ENCODE peak calls at places on chromosome 4, in seven cellular contexts. Y, G, E, O, J, R and N are unnamed samples.
A peak's percentile ranks its signal among the peaks of the same experiment; 100 is the strongest.

GRCh38 chr4:663438-664428 is 10.3 kb downstream of the ATP5ME start:
- DNase-seq in Y (peak; percentile 95), G (no peak), E (no peak), O (no peak), J (no peak), R (no peak), N (peak; percentile 91)

GRCh38 chr4:4408576-4409335 is 21.9 kb downstream of the NSG1 start:
- DNase-seq in Y (no peak), G (no peak), E (no peak), O (no peak), J (no peak), R (no peak), N (no peak)

GRCh38 chr4:183469936-183470335 is 25.5 kb downstream of the CDKN2AIP start:
- DNase-seq in Y (no peak), G (no peak), E (no peak), O (no peak), J (no peak), R (no peak), N (no peak)

GRCh38 chr4:10403633-10404445 is 53.4 kb downstream of the ZNF518B start:
- DNase-seq in Y (peak; percentile 16), G (peak; percentile 29), E (no peak), O (peak; percentile 33), J (no peak), R (no peak), N (no peak)

GRCh38 chr4:148007303-148007702 is 275.4 kb downstream of the ARHGAP10 start:
- DNase-seq in Y (no peak), G (no peak), E (no peak), O (peak; percentile 12), J (no peak), R (no peak), N (no peak)

GRCh38 chr4:158624889-158625478 is 46.7 kb downstream of the C4orf46 start:
- DNase-seq in Y (peak; percentile 32), G (peak; percentile 53), E (no peak), O (peak; percentile 48), J (peak; percentile 11), R (no peak), N (peak; percentile 15)

GRCh38 chr4:36285784-36286480 is 4.5 kb downstream of the DTHD1 start:
- DNase-seq in Y (no peak), G (no peak), E (peak; percentile 27), O (no peak), J (peak; percentile 93), R (no peak), N (peak; percentile 15)

GRCh38 chr4:169397762-169398161 is 127.0 kb upstream of the SH3RF1 start:
- DNase-seq in Y (no peak), G (no peak), E (no peak), O (no peak), J (no peak), R (no peak), N (no peak)

GRCh38 chr4:115249808-115250207 is 136.4 kb upstream of the NDST4 start:
- DNase-seq in Y (no peak), G (no peak), E (no peak), O (no peak), J (no peak), R (no peak), N (no peak)

GRCh38 chr4:41647368-41647767 is 101.2 kb downstream of the PHOX2B start:
- DNase-seq in Y (no peak), G (no peak), E (no peak), O (no peak), J (no peak), R (no peak), N (no peak)

GRCh38 chr4:54085284-54085683 is 14.7 kb upstream of the GSX2 start:
- DNase-seq in Y (no peak), G (peak; percentile 91), E (no peak), O (no peak), J (no peak), R (no peak), N (no peak)

GRCh38 chr4:10808591-10808990 is 124.0 kb upstream of the CLNK start:
- DNase-seq in Y (no peak), G (no peak), E (no peak), O (no peak), J (no peak), R (no peak), N (no peak)

GRCh38 chr4:168877779-168878491 is 132.1 kb downstream of the CBR4 start:
- DNase-seq in Y (peak; percentile 63), G (no peak), E (peak; percentile 28), O (no peak), J (no peak), R (peak; percentile 75), N (no peak)

GRCh38 chr4:89268572-89269180 is 38.9 kb downstream of the GPRIN3 start:
- DNase-seq in Y (no peak), G (no peak), E (no peak), O (no peak), J (no peak), R (no peak), N (no peak)

GRCh38 chr4:1194028-1194900 is 21.9 kb upstream of the SPON2 start:
- DNase-seq in Y (peak; percentile 87), G (no peak), E (peak; percentile 29), O (no peak), J (no peak), R (peak; percentile 52), N (peak; percentile 25)

GRCh38 chr4:32341342-32341741 is 1621.2 kb downstream of the PCDH7 start:
- DNase-seq in Y (no peak), G (no peak), E (no peak), O (no peak), J (no peak), R (no peak), N (no peak)

DNA sequence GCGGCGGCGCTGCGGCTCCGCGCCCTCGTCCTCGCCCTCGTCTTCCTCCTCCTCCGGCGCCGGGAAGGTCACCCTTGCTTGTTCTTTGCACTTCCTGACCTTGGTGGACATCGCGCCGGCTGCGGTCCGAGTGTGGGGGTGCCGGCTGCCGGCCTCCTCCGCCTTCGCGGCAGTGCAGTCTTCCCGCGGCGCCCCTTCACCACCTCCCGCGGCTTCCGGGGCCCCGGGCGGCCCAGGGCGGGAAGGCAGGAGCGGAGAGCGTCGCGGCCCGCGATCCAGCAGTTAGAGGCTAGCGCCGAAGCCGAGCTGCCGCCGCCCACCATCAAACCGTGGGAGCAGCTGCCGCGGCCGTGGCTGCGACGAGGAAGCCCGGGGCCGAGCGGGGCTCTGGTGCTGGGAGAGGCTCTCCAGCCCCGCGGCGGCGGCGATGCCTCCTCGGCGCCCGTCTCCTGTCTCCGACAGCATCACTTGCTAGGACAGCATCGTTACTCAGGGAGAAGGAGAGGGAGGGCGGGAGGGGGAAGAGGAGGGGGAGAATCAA is at the start of gene TRPC3:
- DNase-seq in Y (peak; percentile 69), G (no peak), E (no peak), O (peak; percentile 45), J (no peak), R (peak; percentile 72), N (peak; percentile 30)
- TF ChIP-seq TAF1 in Y (no peak), G (no peak), E (no peak), O (no peak), J (no peak), R (no peak), N (no peak)

GRCh38 chr4:20480161-20480947 is 219.9 kb upstream of the PACRGL start:
- DNase-seq in Y (peak; percentile 9), G (no peak), E (no peak), O (no peak), J (no peak), R (no peak), N (no peak)

GRCh38 chr4:20486433-20486832 is 213.8 kb upstream of the PACRGL start:
- DNase-seq in Y (no peak), G (no peak), E (no peak), O (no peak), J (no peak), R (no peak), N (no peak)

GRCh38 chr4:20487852-20488251 is 212.4 kb upstream of the PACRGL start:
- DNase-seq in Y (no peak), G (no peak), E (no peak), O (no peak), J (no peak), R (no peak), N (no peak)

GRCh38 chr4:20487446-20487845 is 212.8 kb upstream of the PACRGL start:
- DNase-seq in Y (no peak), G (no peak), E (no peak), O (no peak), J (no peak), R (no peak), N (no peak)

GRCh38 chr4:20483416-20483815 is 216.8 kb upstream of the PACRGL start:
- DNase-seq in Y (no peak), G (no peak), E (no peak), O (no peak), J (no peak), R (no peak), N (no peak)
- TF ChIP-seq TAF1 in Y (no peak), G (no peak), E (no peak), O (no peak), J (no peak), R (no peak), N (no peak)

GRCh38 chr4:7699825-7700224 is 239.8 kb downstream of the AFAP1 start:
- DNase-seq in Y (no peak), G (no peak), E (no peak), O (no peak), J (no peak), R (no peak), N (no peak)

GRCh38 chr4:7697821-7698220 is 241.8 kb downstream of the AFAP1 start:
- DNase-seq in Y (no peak), G (no peak), E (no peak), O (no peak), J (no peak), R (no peak), N (no peak)

GRCh38 chr4:7697326-7697725 is 242.3 kb downstream of the AFAP1 start:
- DNase-seq in Y (no peak), G (no peak), E (no peak), O (no peak), J (no peak), R (no peak), N (no peak)

GRCh38 chr4:7699040-7699439 is 240.6 kb downstream of the AFAP1 start:
- DNase-seq in Y (peak; percentile 54), G (no peak), E (no peak), O (no peak), J (no peak), R (no peak), N (no peak)

DNA sequence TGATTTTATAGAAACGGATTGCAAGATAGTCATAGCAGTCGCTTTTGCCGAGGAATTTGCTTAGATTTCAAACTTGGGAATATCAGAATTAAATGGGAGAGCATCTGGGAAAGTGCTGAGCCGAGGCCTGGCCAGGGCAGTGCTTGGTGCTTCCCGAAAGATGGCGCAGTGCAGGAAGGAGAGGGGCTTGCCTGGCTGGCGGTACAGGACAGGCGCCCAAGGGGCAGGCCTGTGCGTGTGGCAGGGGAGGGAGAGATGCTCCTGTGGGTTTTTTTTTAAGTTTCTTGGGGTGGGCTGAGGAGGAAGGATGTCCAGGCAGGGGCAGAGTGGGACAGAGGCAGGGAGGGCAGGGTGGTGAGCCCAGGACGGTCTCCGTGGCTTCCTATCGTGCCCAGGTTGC is 241.1 kb downstream of the AFAP1 start:
- DNase-seq in Y (peak; percentile 67), G (no peak), E (no peak), O (no peak), J (no peak), R (no peak), N (no peak)
- TF ChIP-seq TAF1 in Y (no peak), G (no peak), E (no peak), O (no peak), J (no peak), R (no peak), N (no peak)

DNA sequence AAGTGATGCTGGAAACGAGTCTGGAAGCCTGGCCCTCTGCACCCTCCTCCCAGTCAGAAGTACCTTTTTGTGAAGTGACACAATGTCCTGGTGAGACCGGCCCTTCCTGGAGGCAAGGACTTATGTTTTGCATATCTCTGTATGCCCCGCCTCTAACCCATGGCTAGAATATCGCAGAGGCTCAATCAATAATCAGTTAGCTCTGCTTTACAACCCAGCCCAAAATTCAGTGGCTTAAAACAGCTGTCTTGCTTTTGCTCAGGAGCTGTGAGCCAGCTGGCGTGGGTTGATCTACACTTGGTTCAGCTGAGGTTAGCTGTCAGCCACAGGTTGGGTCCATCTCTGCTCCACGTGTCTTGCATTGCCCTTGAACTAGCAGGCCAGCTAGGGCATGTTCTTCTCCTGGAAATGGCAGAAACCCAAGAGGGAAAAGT is 98.8 kb upstream of the METTL14 start:
- DNase-seq in Y (no peak), G (no peak), E (no peak), O (no peak), J (no peak), R (no peak), N (no peak)
- TF ChIP-seq TAF1 in Y (no peak), G (no peak), E (no peak), O (no peak), J (no peak), R (no peak), N (no peak)